ENCODE peak calls at places on chromosomes 7 and 10, in six cellular contexts. N is activated CD4-positive, alpha-beta T cell treated with anti-CD3 and anti-CD28 coated beads, Interleukin-2, amount 10 ng/mL, durations not matched to agents 7 days and 5 days; T is globus pallidus; R is GM10248; X is dorsolateral prefrontal cortex; S is fibroblast of mammary gland. W is an unnamed sample.

GRCh38 chr7:27235387-27236052 is 7.1 kb upstream of the EVX1 start:
- DNase-seq in N (no peak), T (no peak), R (no peak), X (peak), S (peak), W (no peak)

GRCh38 chr7:108308913-108309312 is 147.3 kb downstream of the NRCAM start:
- DNase-seq in N (no peak), T (peak), R (no peak), X (no peak), S (peak), W (no peak)

GRCh38 chr7:2512713-2513112 is 6.9 kb upstream of the LFNG start:
- DNase-seq in N (no peak), T (no peak), R (no peak), X (no peak), S (no peak), W (peak)

GRCh38 chr10:78981257-78981969 is 87.4 kb upstream of the ZMIZ1 start:
- DNase-seq in N (peak), T (no peak), R (peak), X (no peak), S (no peak), W (no peak)

GRCh38 chr7:80379034-80379433 is 132.8 kb downstream of the GNAT3 start:
- DNase-seq in N (no peak), T (no peak), R (no peak), X (no peak), S (peak), W (no peak)

GRCh38 chr7:34823650-34824258 is 165.7 kb downstream of the NPSR1 start:
- DNase-seq in N (peak), T (peak), R (peak), X (peak), S (peak), W (peak)

GRCh38 chr7:55574062-55574717 is 1.9 kb upstream of the VOPP1 start:
- DNase-seq in N (peak), T (no peak), R (no peak), X (no peak), S (peak), W (peak)

GRCh38 chr7:2460641-2461040 is 15.6 kb downstream of the GRIFIN start:
- DNase-seq in N (no peak), T (peak), R (no peak), X (peak), S (no peak), W (no peak)

GRCh38 chr10:112262556-112262955 is 20.6 kb upstream of the TECTB start:
- DNase-seq in N (no peak), T (no peak), R (no peak), X (no peak), S (peak), W (no peak)

GRCh38 chr10:7738536-7739407 is 35.7 kb downstream of the ITIH2 start:
- DNase-seq in N (no peak), T (no peak), R (no peak), X (no peak), S (no peak), W (no peak)

GRCh38 chr7:134514106-134514505 is 13.3 kb upstream of the AKR1B10 start:
- DNase-seq in N (no peak), T (no peak), R (no peak), X (no peak), S (no peak), W (no peak)

GRCh38 chr7:113521468-113521867 is 397.3 kb downstream of the PPP1R3A start:
- DNase-seq in N (no peak), T (no peak), R (no peak), X (no peak), S (peak), W (no peak)

GRCh38 chr10:5461914-5462840 is 37.2 kb downstream of the CALML5 start:
- DNase-seq in N (no peak), T (no peak), R (no peak), X (no peak), S (no peak), W (no peak)

GRCh38 chr7:128236924-128237586 is 4.0 kb upstream of the LEP start:
- DNase-seq in N (peak), T (no peak), R (no peak), X (no peak), S (peak), W (peak)

GRCh38 chr7:131533151-131533559 is 23.3 kb downstream of the PODXL start:
- DNase-seq in N (no peak), T (no peak), R (no peak), X (no peak), S (no peak), W (no peak)

GRCh38 chr10:61793760-61794713 is 107.5 kb upstream of the ARID5B start:
- DNase-seq in N (no peak), T (no peak), R (no peak), X (no peak), S (peak), W (no peak)

GRCh38 chr7:99928994-99929729 is at the start of gene GJC3:
- DNase-seq in N (peak), T (peak), R (peak), X (peak), S (peak), W (peak)